ENCODE peak calls at places on chromosome 1, in five cellular contexts. M, B, L, P and K are unnamed samples.

GRCh38 chr1:183444243-183444642 is 26.1 kb upstream of the NMNAT2 start:
- DNase-seq in M (no peak), B (no peak), L (no peak), P (peak), K (no peak)

GRCh38 chr1:48552420-48552819 is 80.4 kb upstream of the SPATA6 start:
- DNase-seq in M (no peak), B (peak), L (no peak), P (peak), K (peak)

GRCh38 chr1:25799758-25800537 is at the start of gene SELENON:
- DNase-seq in M (peak), B (peak), L (no peak), P (peak), K (no peak)

GRCh38 chr1:45334308-45335245 is 5.4 kb upstream of the TOE1 start:
- DNase-seq in M (peak), B (peak), L (no peak), P (no peak), K (no peak)

GRCh38 chr1:167344605-167345385 is 124.1 kb downstream of the POU2F1 start:
- DNase-seq in M (no peak), B (no peak), L (no peak), P (peak), K (no peak)

GRCh38 chr1:185208626-185209170 is 51.7 kb downstream of the SWT1 start:
- DNase-seq in M (no peak), B (no peak), L (no peak), P (no peak), K (no peak)

GRCh38 chr1:17250601-17251000 is 1.7 kb downstream of the PADI3 start:
- DNase-seq in M (no peak), B (no peak), L (no peak), P (peak), K (no peak)

GRCh38 chr1:39653546-39654031 is 14.1 kb upstream of the HEYL start:
- DNase-seq in M (peak), B (peak), L (peak), P (peak), K (peak)

GRCh38 chr1:58844176-58844575 is 60.3 kb upstream of the JUN start:
- DNase-seq in M (no peak), B (no peak), L (no peak), P (no peak), K (no peak)